ENCODE peak calls at places on chromosomes 4 and X, in nine cellular contexts. One of them, this sample, is unnamed.
A peak's percentile ranks its signal among the peaks of the same experiment; 100 is the strongest.

GRCh38 chrX:153685751-153686676 is 1.7 kb upstream of the SLC6A8 start:
- DNase-seq in HCT116: no peak
- DNase-seq in fibroblast of lung: no peak
- DNase-seq in stomach: no peak
- DNase-seq in tibial artery: no peak
- DNase-seq in psoas muscle: peak; percentile 10
- DNase-seq in ascending aorta: no peak
- DNase-seq in CD8-positive, alpha-beta T cell: no peak
- DNase-seq in body of pancreas: peak; percentile 3
- DNase-seq in this sample: peak; percentile 50

GRCh38 chrX:100995469-100995868 is 26.0 kb downstream of the ARL13A start:
- DNase-seq in stomach: no peak
- DNase-seq in fibroblast of lung: peak; percentile 56
- DNase-seq in CD8-positive, alpha-beta T cell: no peak
- DNase-seq in body of pancreas: no peak
- DNase-seq in psoas muscle: no peak
- DNase-seq in HCT116: peak; percentile 41
- DNase-seq in tibial artery: no peak
- DNase-seq in ascending aorta: no peak
- DNase-seq in this sample: no peak

GRCh38 chr4:99825272-99825671 is 8.6 kb downstream of the DAPP1 start:
- DNase-seq in CD8-positive, alpha-beta T cell: no peak
- DNase-seq in fibroblast of lung: no peak
- DNase-seq in ascending aorta: no peak
- DNase-seq in body of pancreas: no peak
- DNase-seq in psoas muscle: no peak
- DNase-seq in HCT116: no peak
- DNase-seq in stomach: no peak
- DNase-seq in tibial artery: no peak
- DNase-seq in this sample: no peak

GRCh38 chrX:40272141-40272540 is 174.4 kb upstream of the BCOR start:
- DNase-seq in fibroblast of lung: no peak
- DNase-seq in stomach: no peak
- DNase-seq in CD8-positive, alpha-beta T cell: no peak
- DNase-seq in tibial artery: no peak
- DNase-seq in psoas muscle: no peak
- DNase-seq in body of pancreas: no peak
- DNase-seq in ascending aorta: no peak
- DNase-seq in HCT116: no peak
- DNase-seq in this sample: no peak

GRCh38 chrX:132612990-132613564 is 124.2 kb upstream of the MBNL3 start:
- DNase-seq in HCT116: peak; percentile 12
- DNase-seq in body of pancreas: peak; percentile 72
- DNase-seq in tibial artery: peak; percentile 22
- DNase-seq in stomach: peak; percentile 56
- DNase-seq in fibroblast of lung: peak; percentile 47
- DNase-seq in ascending aorta: no peak
- DNase-seq in CD8-positive, alpha-beta T cell: peak; percentile 38
- DNase-seq in psoas muscle: peak; percentile 45
- DNase-seq in this sample: peak; percentile 47

GRCh38 chr4:47372561-47372960 is 90.9 kb downstream of the COMMD8 start:
- DNase-seq in CD8-positive, alpha-beta T cell: no peak
- DNase-seq in HCT116: no peak
- DNase-seq in fibroblast of lung: no peak
- DNase-seq in body of pancreas: no peak
- DNase-seq in stomach: no peak
- DNase-seq in tibial artery: no peak
- DNase-seq in psoas muscle: no peak
- DNase-seq in ascending aorta: no peak
- DNase-seq in this sample: no peak

GRCh38 chrX:13266641-13267420 is 53.0 kb downstream of the ATXN3L start:
- DNase-seq in HCT116: no peak
- DNase-seq in CD8-positive, alpha-beta T cell: no peak
- DNase-seq in fibroblast of lung: no peak
- DNase-seq in tibial artery: no peak
- DNase-seq in psoas muscle: no peak
- DNase-seq in body of pancreas: no peak
- DNase-seq in stomach: no peak
- DNase-seq in ascending aorta: no peak
- DNase-seq in this sample: no peak

GRCh38 chr4:23348789-23349498 is 540.9 kb downstream of the PPARGC1A start:
- DNase-seq in CD8-positive, alpha-beta T cell: no peak
- DNase-seq in psoas muscle: no peak
- DNase-seq in body of pancreas: no peak
- DNase-seq in HCT116: no peak
- DNase-seq in ascending aorta: no peak
- DNase-seq in tibial artery: no peak
- DNase-seq in stomach: no peak
- DNase-seq in fibroblast of lung: no peak
- DNase-seq in this sample: no peak

GRCh38 chr4:146791439-146791838 is 152.7 kb downstream of the POU4F2 start:
- DNase-seq in ascending aorta: no peak
- DNase-seq in HCT116: no peak
- DNase-seq in fibroblast of lung: no peak
- DNase-seq in CD8-positive, alpha-beta T cell: no peak
- DNase-seq in psoas muscle: no peak
- DNase-seq in tibial artery: no peak
- DNase-seq in body of pancreas: no peak
- DNase-seq in stomach: no peak
- DNase-seq in this sample: no peak

DNA sequence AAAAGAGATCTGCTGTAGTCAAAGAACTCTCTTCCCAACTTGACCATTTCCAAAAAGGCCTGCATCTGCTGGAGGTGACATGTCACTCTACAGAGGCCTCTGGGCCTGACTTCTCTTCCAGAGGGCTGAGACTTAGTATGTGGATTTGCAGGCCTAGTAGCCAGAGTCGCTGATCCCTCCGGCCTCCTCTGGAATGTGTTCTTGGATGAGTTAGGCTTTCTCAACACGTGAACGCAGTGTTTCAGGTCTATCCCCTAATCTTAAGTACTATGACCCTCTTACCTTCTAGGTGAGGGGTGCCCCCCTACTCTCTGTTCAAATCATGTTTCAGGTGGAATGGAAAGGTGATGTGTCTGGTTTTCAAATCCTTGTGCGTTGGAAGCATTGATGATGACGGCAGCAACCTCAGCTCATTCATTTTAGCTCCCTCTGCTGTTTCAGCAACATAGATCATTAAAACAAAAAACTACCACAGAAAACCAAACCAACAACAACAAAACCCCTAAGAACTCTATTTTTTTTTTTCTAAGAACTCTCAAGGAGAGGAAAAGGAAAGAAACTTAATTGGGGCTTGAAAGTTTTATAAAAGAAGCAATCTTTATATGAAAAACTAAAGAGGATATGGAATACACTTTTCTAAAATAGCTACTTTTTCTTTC is 56.4 kb downstream of the RWDD4 start:
- DNase-seq in body of pancreas: no peak
- DNase-seq in stomach: no peak
- DNase-seq in ascending aorta: no peak
- DNase-seq in tibial artery: no peak
- DNase-seq in HCT116: no peak
- DNase-seq in psoas muscle: no peak
- DNase-seq in fibroblast of lung: peak; percentile 57
- DNase-seq in CD8-positive, alpha-beta T cell: no peak
- DNase-seq in this sample: peak; percentile 7
- TF ChIP-seq CTCF in body of pancreas: no peak
- TF ChIP-seq CTCF in stomach: no peak
- TF ChIP-seq CTCF in ascending aorta: peak; percentile 32
- TF ChIP-seq CTCF in tibial artery: peak; percentile 30
- TF ChIP-seq CTCF in HCT116: peak; percentile 15
- TF ChIP-seq CTCF in psoas muscle: peak; percentile 43
- TF ChIP-seq CTCF in fibroblast of lung: peak; percentile 38
- TF ChIP-seq CTCF in CD8-positive, alpha-beta T cell: no peak
- TF ChIP-seq CTCF in this sample: no peak

GRCh38 chrX:646228-646495 is 15.6 kb downstream of the SHOX start:
- DNase-seq in tibial artery: no peak
- DNase-seq in ascending aorta: no peak
- DNase-seq in fibroblast of lung: no peak
- DNase-seq in HCT116: no peak
- DNase-seq in CD8-positive, alpha-beta T cell: no peak
- DNase-seq in psoas muscle: no peak
- DNase-seq in stomach: no peak
- DNase-seq in body of pancreas: no peak
- DNase-seq in this sample: no peak
- H3K9me3 ChIP-seq in tibial artery: no peaks in the 10 kb centered on the region
- H3K9me3 ChIP-seq in ascending aorta: no peaks in the 10 kb centered on the region
- H3K9me3 ChIP-seq in fibroblast of lung: no peaks in the 10 kb centered on the region
- H3K9me3 ChIP-seq in HCT116: no peaks in the 10 kb centered on the region
- H3K9me3 ChIP-seq in CD8-positive, alpha-beta T cell: no peaks in the 10 kb centered on the region
- H3K9me3 ChIP-seq in psoas muscle: no peaks in the 10 kb centered on the region
- H3K9me3 ChIP-seq in stomach: peaks cover 12% of the 10 kb centered on the region
- H3K9me3 ChIP-seq in body of pancreas: no peaks in the 10 kb centered on the region
- H3K9me3 ChIP-seq in this sample: no peaks in the 10 kb centered on the region

GRCh38 chrX:71996138-71996537 is 85.5 kb downstream of the NHSL2 start:
- DNase-seq in fibroblast of lung: no peak
- DNase-seq in CD8-positive, alpha-beta T cell: no peak
- DNase-seq in body of pancreas: no peak
- DNase-seq in psoas muscle: no peak
- DNase-seq in ascending aorta: no peak
- DNase-seq in tibial artery: no peak
- DNase-seq in stomach: peak; percentile 37
- DNase-seq in HCT116: no peak
- DNase-seq in this sample: no peak

GRCh38 chrX:71997320-71997719 is 86.7 kb downstream of the NHSL2 start:
- DNase-seq in body of pancreas: no peak
- DNase-seq in HCT116: no peak
- DNase-seq in ascending aorta: no peak
- DNase-seq in fibroblast of lung: no peak
- DNase-seq in stomach: no peak
- DNase-seq in CD8-positive, alpha-beta T cell: no peak
- DNase-seq in tibial artery: no peak
- DNase-seq in psoas muscle: no peak
- DNase-seq in this sample: no peak

GRCh38 chrX:71998836-71999509 is 88.3 kb downstream of the NHSL2 start:
- DNase-seq in CD8-positive, alpha-beta T cell: peak; percentile 36
- DNase-seq in psoas muscle: no peak
- DNase-seq in stomach: peak; percentile 38
- DNase-seq in fibroblast of lung: peak; percentile 19
- DNase-seq in ascending aorta: no peak
- DNase-seq in HCT116: peak; percentile 12
- DNase-seq in tibial artery: peak; percentile 38
- DNase-seq in body of pancreas: peak; percentile 50
- DNase-seq in this sample: peak; percentile 57

GRCh38 chrX:71995122-71995521 is 84.5 kb downstream of the NHSL2 start:
- DNase-seq in ascending aorta: no peak
- DNase-seq in psoas muscle: no peak
- DNase-seq in stomach: no peak
- DNase-seq in tibial artery: no peak
- DNase-seq in HCT116: no peak
- DNase-seq in CD8-positive, alpha-beta T cell: no peak
- DNase-seq in fibroblast of lung: no peak
- DNase-seq in body of pancreas: no peak
- DNase-seq in this sample: no peak

GRCh38 chrX:71996826-71997225 is 86.2 kb downstream of the NHSL2 start:
- DNase-seq in psoas muscle: peak; percentile 63
- DNase-seq in CD8-positive, alpha-beta T cell: no peak
- DNase-seq in tibial artery: peak; percentile 70
- DNase-seq in HCT116: no peak
- DNase-seq in stomach: no peak
- DNase-seq in fibroblast of lung: no peak
- DNase-seq in body of pancreas: peak; percentile 18
- DNase-seq in ascending aorta: no peak
- DNase-seq in this sample: peak; percentile 50
- H3K4me1 ChIP-seq in psoas muscle: no peaks in the 10 kb centered on the region
- H3K4me1 ChIP-seq in CD8-positive, alpha-beta T cell: peaks cover 14% of the 10 kb centered on the region
- H3K4me1 ChIP-seq in tibial artery: no peaks in the 10 kb centered on the region
- H3K4me1 ChIP-seq in HCT116: no peaks in the 10 kb centered on the region
- H3K4me1 ChIP-seq in stomach: no peaks in the 10 kb centered on the region
- H3K4me1 ChIP-seq in fibroblast of lung: no peaks in the 10 kb centered on the region
- H3K4me1 ChIP-seq in body of pancreas: no peaks in the 10 kb centered on the region
- H3K4me1 ChIP-seq in ascending aorta: no peaks in the 10 kb centered on the region
- H3K4me1 ChIP-seq in this sample: no peaks in the 10 kb centered on the region

DNA sequence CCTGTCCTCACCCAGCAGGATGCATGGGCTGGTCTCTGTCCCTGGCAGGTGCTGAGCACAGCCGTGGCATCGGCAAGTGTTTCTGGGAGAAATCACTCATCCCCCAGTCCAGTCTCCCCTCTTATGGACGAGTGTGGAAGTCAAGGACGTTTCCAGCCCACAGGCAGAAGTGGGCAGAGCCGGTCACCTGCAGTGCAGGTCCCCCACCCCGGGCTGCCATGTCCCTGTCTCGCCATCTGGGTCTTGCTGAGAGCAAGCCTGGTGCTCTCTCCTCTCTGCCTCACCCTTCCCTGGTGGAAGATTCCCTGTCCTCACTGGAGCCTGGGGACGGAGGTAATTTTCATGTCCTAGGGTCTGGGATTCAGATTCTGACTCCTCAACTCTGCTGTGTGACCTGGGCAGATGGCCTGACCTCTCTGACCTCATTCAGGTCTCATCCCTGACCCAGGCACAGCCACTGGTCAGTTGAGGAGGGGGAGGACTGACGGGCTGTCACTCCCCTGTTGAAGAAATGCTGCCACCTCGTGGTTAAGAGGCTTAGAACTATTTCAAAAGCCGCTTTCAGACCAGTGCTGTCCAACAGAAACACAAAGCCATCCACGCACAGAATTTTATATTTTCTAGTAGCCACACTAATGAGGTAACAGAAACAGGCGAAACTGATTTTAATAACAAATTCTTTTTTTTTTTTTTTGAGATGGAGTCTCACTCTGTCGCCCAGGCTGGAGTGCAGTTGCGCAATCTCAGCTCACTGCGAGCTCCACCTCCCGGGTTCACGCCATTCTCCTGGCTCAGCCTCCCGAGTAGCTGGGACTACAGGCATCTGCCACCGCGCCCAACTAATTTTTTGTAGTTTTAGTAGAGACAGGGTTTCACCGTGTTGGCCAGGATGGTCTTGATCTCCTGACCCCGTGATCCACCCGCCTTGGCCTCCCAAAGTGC is 1.8 kb downstream of the CPZ start:
- DNase-seq in fibroblast of lung: peak; percentile 78
- DNase-seq in ascending aorta: no peak
- DNase-seq in CD8-positive, alpha-beta T cell: no peak
- DNase-seq in stomach: peak; percentile 58
- DNase-seq in HCT116: peak; percentile 64
- DNase-seq in psoas muscle: no peak
- DNase-seq in tibial artery: peak; percentile 35
- DNase-seq in body of pancreas: peak; percentile 59
- DNase-seq in this sample: peak; percentile 37
- TF ChIP-seq CTCF in fibroblast of lung: peak; percentile 83
- TF ChIP-seq CTCF in ascending aorta: peak; percentile 73
- TF ChIP-seq CTCF in CD8-positive, alpha-beta T cell: no peak
- TF ChIP-seq CTCF in stomach: no peak
- TF ChIP-seq CTCF in HCT116: peak; percentile 78
- TF ChIP-seq CTCF in psoas muscle: peak; percentile 55
- TF ChIP-seq CTCF in tibial artery: peak; percentile 54
- TF ChIP-seq CTCF in body of pancreas: peak; percentile 45
- TF ChIP-seq CTCF in this sample: peak; percentile 24

GRCh38 chr4:492412-492811 is 6.5 kb downstream of the ZNF721 start:
- DNase-seq in tibial artery: no peak
- DNase-seq in body of pancreas: no peak
- DNase-seq in ascending aorta: no peak
- DNase-seq in stomach: no peak
- DNase-seq in fibroblast of lung: no peak
- DNase-seq in psoas muscle: no peak
- DNase-seq in CD8-positive, alpha-beta T cell: no peak
- DNase-seq in HCT116: no peak
- DNase-seq in this sample: no peak
- H3K9me3 ChIP-seq in tibial artery: no peaks in the 10 kb centered on the region
- H3K9me3 ChIP-seq in body of pancreas: no peaks in the 10 kb centered on the region
- H3K9me3 ChIP-seq in ascending aorta: peaks cover 11% of the 10 kb centered on the region
- H3K9me3 ChIP-seq in stomach: no peaks in the 10 kb centered on the region
- H3K9me3 ChIP-seq in fibroblast of lung: peaks cover 2% of the 10 kb centered on the region
- H3K9me3 ChIP-seq in psoas muscle: peaks cover 8% of the 10 kb centered on the region
- H3K9me3 ChIP-seq in CD8-positive, alpha-beta T cell: peaks cover 4% of the 10 kb centered on the region
- H3K9me3 ChIP-seq in HCT116: no peaks in the 10 kb centered on the region
- H3K9me3 ChIP-seq in this sample: peaks cover 81% of the 10 kb centered on the region

GRCh38 chr4:184387351-184387750 is 87.0 kb downstream of the IRF2 start:
- DNase-seq in HCT116: no peak
- DNase-seq in stomach: no peak
- DNase-seq in fibroblast of lung: no peak
- DNase-seq in ascending aorta: no peak
- DNase-seq in tibial artery: no peak
- DNase-seq in CD8-positive, alpha-beta T cell: no peak
- DNase-seq in body of pancreas: no peak
- DNase-seq in psoas muscle: no peak
- DNase-seq in this sample: no peak
- H3K4me1 ChIP-seq in HCT116: peaks cover 16% of the 10 kb centered on the region
- H3K4me1 ChIP-seq in stomach: peaks cover 55% of the 10 kb centered on the region
- H3K4me1 ChIP-seq in fibroblast of lung: peaks cover 18% of the 10 kb centered on the region
- H3K4me1 ChIP-seq in ascending aorta: peaks cover 28% of the 10 kb centered on the region
- H3K4me1 ChIP-seq in tibial artery: peaks cover 45% of the 10 kb centered on the region
- H3K4me1 ChIP-seq in CD8-positive, alpha-beta T cell: peaks cover 38% of the 10 kb centered on the region
- H3K4me1 ChIP-seq in body of pancreas: peaks cover 42% of the 10 kb centered on the region
- H3K4me1 ChIP-seq in psoas muscle: peaks cover 52% of the 10 kb centered on the region
- H3K4me1 ChIP-seq in this sample: peaks cover 33% of the 10 kb centered on the region

This sample was measured in mucosa of descending colon.